ENCODE peak calls at places on chromosome X, in five cellular contexts. T is A549, U is IMR-90, R is K562, Z is GM12878. Y is an unnamed sample.

GRCh38 chrX:85506871-85507270 is 127.4 kb upstream of the POF1B start:
- DNase-seq in T (no peak), U (no peak), R (no peak), Z (no peak), Y (no peak)

GRCh38 chrX:38061335-38061734 is 55.0 kb downstream of the SYTL5 start:
- DNase-seq in T (no peak), U (peak; percentile 44), R (no peak), Z (no peak), Y (no peak)

GRCh38 chrX:86910027-86910426 is 607.6 kb upstream of the KLHL4 start:
- DNase-seq in T (no peak), U (no peak), R (no peak), Z (no peak), Y (no peak)

GRCh38 chrX:99301990-99302389 is 1108.1 kb downstream of the PCDH19 start:
- DNase-seq in T (no peak), U (no peak), R (no peak), Z (no peak), Y (peak; percentile 3)

GRCh38 chrX:153592966-153593688 is 5.8 kb downstream of the CCNQ start:
- DNase-seq in T (no peak), U (no peak), R (no peak), Z (no peak), Y (peak; percentile 83)

GRCh38 chrX:107440187-107440586 is 9.3 kb upstream of the FRMPD3 start:
- DNase-seq in T (no peak), U (no peak), R (no peak), Z (no peak), Y (no peak)

GRCh38 chrX:103586314-103586646 is 965 bp downstream of the TCEAL4 start:
- DNase-seq in T (no peak), U (no peak), R (no peak), Z (no peak), Y (peak; percentile 6)

GRCh38 chrX:150234126-150234525 is 129.0 kb upstream of the MAMLD1 start:
- DNase-seq in T (no peak), U (peak; percentile 23), R (no peak), Z (no peak), Y (no peak)

GRCh38 chrX:12987340-12987739 is 12.4 kb downstream of the TMSB4X start:
- DNase-seq in T (no peak), U (no peak), R (no peak), Z (no peak), Y (no peak)

GRCh38 chrX:115521717-115522116 is 39.3 kb upstream of the PLS3 start:
- DNase-seq in T (no peak), U (peak; percentile 12), R (no peak), Z (no peak), Y (no peak)

GRCh38 chrX:1529328-1529727 is 7.7 kb downstream of the P2RY8 start:
- DNase-seq in T (no peak), U (no peak), R (no peak), Z (no peak), Y (no peak)

GRCh38 chrX:124033821-124034220 is 72.3 kb downstream of the STAG2 start:
- DNase-seq in T (no peak), U (peak; percentile 61), R (no peak), Z (no peak), Y (no peak)

GRCh38 chrX:95919605-95920004 is 765.0 kb upstream of the DIAPH2 start:
- DNase-seq in T (no peak), U (no peak), R (no peak), Z (no peak), Y (no peak)
- TF ChIP-seq RCOR1 in T (no peak), U (no peak), R (no peak), Z (no peak), Y (no peak)

GRCh38 chrX:133661962-133662839 is 246.9 kb upstream of the GPC4 start:
- DNase-seq in T (no peak), U (no peak), R (no peak), Z (no peak), Y (no peak)

GRCh38 chrX:133657455-133657854 is 242.2 kb upstream of the GPC4 start:
- DNase-seq in T (no peak), U (no peak), R (no peak), Z (no peak), Y (no peak)

GRCh38 chrX:133658244-133658911 is 243.1 kb upstream of the GPC4 start:
- DNase-seq in T (no peak), U (no peak), R (no peak), Z (no peak), Y (no peak)

GRCh38 chrX:133655914-133656265 is 240.6 kb upstream of the GPC4 start:
- DNase-seq in T (no peak), U (no peak), R (no peak), Z (no peak), Y (no peak)

DNA sequence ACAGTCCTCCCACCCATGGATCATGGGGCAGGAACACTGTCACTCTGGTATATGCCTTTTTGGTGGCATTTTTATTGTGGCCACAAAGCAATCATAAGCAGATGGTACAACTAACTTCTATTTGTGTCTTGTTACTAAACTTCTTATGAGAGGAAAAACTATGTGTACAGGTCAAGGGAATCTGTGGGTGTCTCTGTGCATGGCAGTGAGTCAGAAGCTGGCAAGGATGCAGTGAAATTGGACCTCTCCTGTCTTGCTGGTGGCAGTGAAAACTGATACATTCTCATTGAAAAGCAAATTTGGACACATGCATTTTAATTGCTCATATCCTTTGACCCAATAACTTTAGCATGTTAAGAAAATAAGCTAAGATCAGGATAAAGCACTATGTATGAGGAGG is 245.1 kb upstream of the GPC4 start:
- DNase-seq in T (no peak), U (peak; percentile 48), R (no peak), Z (no peak), Y (no peak)
- TF ChIP-seq RCOR1 in T (no peak), U (no peak), R (no peak), Z (no peak), Y (no peak)

GRCh38 chrX:112087545-112087944 is 5.0 kb upstream of the TRPC5 start:
- DNase-seq in T (no peak), U (no peak), R (no peak), Z (no peak), Y (no peak)
- TF ChIP-seq RCOR1 in T (no peak), U (no peak), R (no peak), Z (no peak), Y (no peak)

GRCh38 chrX:134658421-134658896 is at the start of gene PLAC1:
- DNase-seq in T (no peak), U (no peak), R (no peak), Z (no peak), Y (no peak)

GRCh38 chrX:134659761-134660160 is 1.5 kb upstream of the PLAC1 start:
- DNase-seq in T (no peak), U (peak; percentile 16), R (no peak), Z (no peak), Y (no peak)

GRCh38 chrX:134658002-134658401 is 269 bp downstream of the PLAC1 start:
- DNase-seq in T (no peak), U (peak; percentile 13), R (no peak), Z (no peak), Y (no peak)

GRCh38 chrX:134661295-134661694 is 3.0 kb upstream of the PLAC1 start:
- DNase-seq in T (no peak), U (no peak), R (no peak), Z (no peak), Y (no peak)

GRCh38 chrX:134660627-134661026 is 2.4 kb upstream of the PLAC1 start:
- DNase-seq in T (no peak), U (peak; percentile 41), R (no peak), Z (no peak), Y (no peak)
- TF ChIP-seq RCOR1 in T (no peak), U (no peak), R (no peak), Z (no peak), Y (no peak)

GRCh38 chrX:46805270-46805669 is 31.6 kb upstream of the RP2 start:
- DNase-seq in T (no peak), U (no peak), R (no peak), Z (no peak), Y (no peak)

DNA sequence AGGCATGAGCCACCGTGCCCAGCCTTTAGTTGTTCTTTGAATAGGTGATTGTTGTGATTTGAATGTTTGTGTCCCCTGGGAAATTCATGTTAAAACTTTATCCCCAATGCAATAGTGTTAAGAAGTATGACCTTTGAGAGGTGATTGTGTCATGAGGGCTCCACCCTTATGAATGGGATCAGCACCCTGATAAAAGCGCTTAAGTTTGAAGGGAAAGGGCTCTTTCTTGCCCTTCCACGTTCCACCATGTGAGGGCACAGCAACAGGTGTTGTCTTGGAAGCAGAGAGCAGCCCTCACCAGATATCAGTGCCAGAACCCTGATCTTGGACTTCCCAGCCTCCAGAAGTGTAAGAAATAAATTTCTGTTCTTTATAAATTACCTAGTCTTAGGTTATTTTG is 33.7 kb upstream of the RP2 start:
- DNase-seq in T (no peak), U (no peak), R (no peak), Z (no peak), Y (no peak)
- TF ChIP-seq RCOR1 in T (no peak), U (no peak), R (no peak), Z (no peak), Y (no peak)

Y was measured in SK-N-SH.